ENCODE peak calls at places on chromosomes 4 and X, in eight cellular contexts. Y is A549; N is effector CD4-positive, alpha-beta T cell; B is NCI-H345; S is body of pancreas; H is amygdala; R is frontal cortex; M is heart right ventricle. C is an unnamed sample.

GRCh38 chr4:183757105-183757504 is 98.0 kb downstream of the TRAPPC11 start:
- DNase-seq in S (no peak), R (no peak), M (no peak), H (no peak), N (no peak), B (no peak), Y (no peak), C (no peak)

GRCh38 chrX:12610079-12610478 is 181.1 kb upstream of the PRPS2 start:
- DNase-seq in M (no peak), Y (no peak), R (no peak), S (no peak), N (no peak), B (no peak), H (no peak), C (no peak)

GRCh38 chr4:1285790-1286553 is 3.7 kb upstream of the MAEA start:
- DNase-seq in S (no peak), N (no peak), M (no peak), H (no peak), R (no peak), B (no peak), Y (no peak), C (peak)

GRCh38 chrX:52839137-52839536 is 28.1 kb downstream of the XAGE5 start:
- DNase-seq in H (no peak), R (no peak), Y (no peak), B (no peak), N (no peak), S (no peak), M (no peak), C (no peak)

GRCh38 chr4:8523175-8523574 is 57.0 kb upstream of the GPR78 start:
- DNase-seq in N (no peak), S (no peak), R (no peak), Y (no peak), B (no peak), H (no peak), M (no peak), C (no peak)

GRCh38 chr4:187908079-187908501 is 87.5 kb upstream of the ZFP42 start:
- DNase-seq in M (no peak), R (no peak), H (no peak), S (no peak), B (no peak), N (no peak), Y (no peak), C (no peak)

GRCh38 chrX:40496728-40497127 is 84.0 kb upstream of the ATP6AP2 start:
- DNase-seq in B (no peak), Y (no peak), H (no peak), N (no peak), M (peak), S (no peak), R (no peak), C (no peak)

GRCh38 chrX:121028419-121028818 is 19.0 kb upstream of the GLUD2 start:
- DNase-seq in B (no peak), M (no peak), H (no peak), S (no peak), Y (no peak), N (no peak), R (no peak), C (no peak)

GRCh38 chr4:173486714-173487392 is 43.2 kb downstream of the HAND2 start:
- DNase-seq in Y (no peak), B (peak), H (no peak), M (peak), R (no peak), S (no peak), N (no peak), C (no peak)

GRCh38 chrX:136047969-136048368 is 62.7 kb downstream of the SLC9A6 start:
- DNase-seq in M (no peak), S (no peak), R (no peak), N (no peak), Y (no peak), H (no peak), B (no peak), C (no peak)

GRCh38 chr4:142960134-142960533 is 114.0 kb upstream of the INPP4B start:
- DNase-seq in N (no peak), H (no peak), B (no peak), S (no peak), M (no peak), Y (no peak), R (no peak), C (no peak)

GRCh38 chrX:19540076-19540475 is 24.8 kb upstream of the MAP3K15 start:
- DNase-seq in B (no peak), M (no peak), H (no peak), R (no peak), S (no peak), Y (no peak), N (no peak), C (no peak)

C was measured in kidney.